ENCODE peak calls at places on chromosomes 1 and 21, in seven cellular contexts. One of them, this sample, is unnamed.

GRCh38 chr1:196380311-196380710 is 227.9 kb downstream of the KCNT2 start:
- DNase-seq in DND-41: no peak
- DNase-seq in CD8-positive, alpha-beta memory T cell: no peak
- DNase-seq in cardiac muscle cell: peak; percentile 24
- DNase-seq in neural progenitor cell: no peak
- DNase-seq in ovary: no peak
- DNase-seq in CD4-positive, alpha-beta memory T cell: no peak
- DNase-seq in this sample: no peak

GRCh38 chr1:165367375-165367993 is 11.0 kb upstream of the LMX1A start:
- DNase-seq in neural progenitor cell: peak; percentile 81
- DNase-seq in cardiac muscle cell: peak; percentile 78
- DNase-seq in ovary: peak; percentile 81
- DNase-seq in CD4-positive, alpha-beta memory T cell: peak; percentile 70
- DNase-seq in CD8-positive, alpha-beta memory T cell: peak; percentile 56
- DNase-seq in DND-41: peak; percentile 80
- DNase-seq in this sample: peak; percentile 88

GRCh38 chr1:78061825-78062523 is 16.2 kb downstream of the GIPC2 start:
- DNase-seq in DND-41: no peak
- DNase-seq in cardiac muscle cell: peak; percentile 17
- DNase-seq in CD4-positive, alpha-beta memory T cell: no peak
- DNase-seq in ovary: no peak
- DNase-seq in neural progenitor cell: no peak
- DNase-seq in CD8-positive, alpha-beta memory T cell: no peak
- DNase-seq in this sample: no peak

GRCh38 chr1:100736324-100736723 is 16.8 kb downstream of the VCAM1 start:
- DNase-seq in CD8-positive, alpha-beta memory T cell: no peak
- DNase-seq in ovary: peak; percentile 30
- DNase-seq in CD4-positive, alpha-beta memory T cell: no peak
- DNase-seq in cardiac muscle cell: peak; percentile 81
- DNase-seq in DND-41: no peak
- DNase-seq in neural progenitor cell: no peak
- DNase-seq in this sample: no peak

GRCh38 chr1:13570924-13571323 is 12.7 kb upstream of the PDPN start:
- DNase-seq in cardiac muscle cell: no peak
- DNase-seq in CD8-positive, alpha-beta memory T cell: no peak
- DNase-seq in DND-41: peak; percentile 25
- DNase-seq in ovary: no peak
- DNase-seq in CD4-positive, alpha-beta memory T cell: no peak
- DNase-seq in neural progenitor cell: peak; percentile 35
- DNase-seq in this sample: no peak

GRCh38 chr1:65434760-65435159 is 14.3 kb downstream of the LEPR start:
- DNase-seq in ovary: no peak
- DNase-seq in DND-41: no peak
- DNase-seq in CD4-positive, alpha-beta memory T cell: no peak
- DNase-seq in CD8-positive, alpha-beta memory T cell: no peak
- DNase-seq in neural progenitor cell: no peak
- DNase-seq in cardiac muscle cell: no peak
- DNase-seq in this sample: no peak

GRCh38 chr1:67570473-67571143 is 114.4 kb upstream of the GADD45A start:
- DNase-seq in CD4-positive, alpha-beta memory T cell: no peak
- DNase-seq in neural progenitor cell: no peak
- DNase-seq in cardiac muscle cell: peak; percentile 91
- DNase-seq in DND-41: no peak
- DNase-seq in ovary: no peak
- DNase-seq in CD8-positive, alpha-beta memory T cell: no peak
- DNase-seq in this sample: no peak

GRCh38 chr1:150295476-150295875 is 1.8 kb downstream of the MRPS21 start:
- DNase-seq in cardiac muscle cell: no peak
- DNase-seq in neural progenitor cell: no peak
- DNase-seq in DND-41: no peak
- DNase-seq in CD8-positive, alpha-beta memory T cell: no peak
- DNase-seq in ovary: no peak
- DNase-seq in CD4-positive, alpha-beta memory T cell: no peak
- DNase-seq in this sample: no peak

GRCh38 chr1:161091093-161091492 is 1.7 kb upstream of the NECTIN4 start:
- DNase-seq in CD4-positive, alpha-beta memory T cell: no peak
- DNase-seq in DND-41: no peak
- DNase-seq in CD8-positive, alpha-beta memory T cell: no peak
- DNase-seq in neural progenitor cell: no peak
- DNase-seq in ovary: no peak
- DNase-seq in cardiac muscle cell: no peak
- DNase-seq in this sample: no peak

GRCh38 chr1:212302745-212303383 is 17.7 kb downstream of the PPP2R5A start:
- DNase-seq in CD4-positive, alpha-beta memory T cell: no peak
- DNase-seq in neural progenitor cell: no peak
- DNase-seq in DND-41: no peak
- DNase-seq in ovary: no peak
- DNase-seq in CD8-positive, alpha-beta memory T cell: no peak
- DNase-seq in cardiac muscle cell: peak; percentile 53
- DNase-seq in this sample: no peak

GRCh38 chr1:36987276-36987675 is 47.0 kb downstream of the GRIK3 start:
- DNase-seq in CD4-positive, alpha-beta memory T cell: no peak
- DNase-seq in neural progenitor cell: no peak
- DNase-seq in DND-41: no peak
- DNase-seq in cardiac muscle cell: no peak
- DNase-seq in ovary: no peak
- DNase-seq in CD8-positive, alpha-beta memory T cell: no peak
- DNase-seq in this sample: no peak

GRCh38 chr1:73516458-73516857 is 681.5 kb downstream of the LRRIQ3 start:
- DNase-seq in CD8-positive, alpha-beta memory T cell: no peak
- DNase-seq in DND-41: no peak
- DNase-seq in neural progenitor cell: no peak
- DNase-seq in ovary: no peak
- DNase-seq in cardiac muscle cell: no peak
- DNase-seq in CD4-positive, alpha-beta memory T cell: no peak
- DNase-seq in this sample: no peak

GRCh38 chr1:15937146-15937545 is 38.8 kb downstream of the ZBTB17 start:
- DNase-seq in DND-41: no peak
- DNase-seq in CD8-positive, alpha-beta memory T cell: no peak
- DNase-seq in CD4-positive, alpha-beta memory T cell: no peak
- DNase-seq in cardiac muscle cell: no peak
- DNase-seq in neural progenitor cell: no peak
- DNase-seq in ovary: no peak
- DNase-seq in this sample: no peak

GRCh38 chr21:36104306-36105300 is 30.3 kb upstream of the CBR3 start:
- DNase-seq in CD4-positive, alpha-beta memory T cell: peak; percentile 28
- DNase-seq in neural progenitor cell: peak; percentile 80
- DNase-seq in cardiac muscle cell: peak; percentile 64
- DNase-seq in DND-41: peak; percentile 11
- DNase-seq in CD8-positive, alpha-beta memory T cell: peak; percentile 71
- DNase-seq in ovary: peak; percentile 43
- DNase-seq in this sample: peak; percentile 55

GRCh38 chr1:112537451-112537850 is 28.7 kb downstream of the WNT2B start:
- DNase-seq in CD8-positive, alpha-beta memory T cell: no peak
- DNase-seq in cardiac muscle cell: no peak
- DNase-seq in ovary: no peak
- DNase-seq in neural progenitor cell: no peak
- DNase-seq in CD4-positive, alpha-beta memory T cell: no peak
- DNase-seq in DND-41: no peak
- DNase-seq in this sample: no peak

GRCh38 chr1:152461544-152461943 is 47.5 kb upstream of the CRNN start:
- DNase-seq in CD8-positive, alpha-beta memory T cell: peak; percentile 39
- DNase-seq in CD4-positive, alpha-beta memory T cell: peak; percentile 69
- DNase-seq in ovary: no peak
- DNase-seq in DND-41: peak; percentile 53
- DNase-seq in cardiac muscle cell: peak; percentile 82
- DNase-seq in neural progenitor cell: peak; percentile 23
- DNase-seq in this sample: peak; percentile 74

GRCh38 chr1:41539416-41539800 is 54.9 kb upstream of the EDN2 start:
- DNase-seq in cardiac muscle cell: no peak
- DNase-seq in neural progenitor cell: no peak
- DNase-seq in ovary: no peak
- DNase-seq in CD4-positive, alpha-beta memory T cell: no peak
- DNase-seq in CD8-positive, alpha-beta memory T cell: no peak
- DNase-seq in DND-41: no peak
- DNase-seq in this sample: no peak

GRCh38 chr1:154864189-154864985 is 5.7 kb downstream of the KCNN3 start:
- DNase-seq in ovary: no peak
- DNase-seq in neural progenitor cell: no peak
- DNase-seq in CD8-positive, alpha-beta memory T cell: no peak
- DNase-seq in CD4-positive, alpha-beta memory T cell: no peak
- DNase-seq in DND-41: no peak
- DNase-seq in cardiac muscle cell: no peak
- DNase-seq in this sample: no peak

GRCh38 chr1:245797592-245798366 is 643.0 kb downstream of the KIF26B start:
- DNase-seq in CD8-positive, alpha-beta memory T cell: no peak
- DNase-seq in ovary: no peak
- DNase-seq in neural progenitor cell: peak; percentile 63
- DNase-seq in cardiac muscle cell: peak; percentile 22
- DNase-seq in DND-41: peak; percentile 22
- DNase-seq in CD4-positive, alpha-beta memory T cell: no peak
- DNase-seq in this sample: no peak

GRCh38 chr1:215566556-215567490 is at the start of gene KCTD3:
- DNase-seq in CD8-positive, alpha-beta memory T cell: peak; percentile 16
- DNase-seq in ovary: peak; percentile 83
- DNase-seq in cardiac muscle cell: peak; percentile 87
- DNase-seq in neural progenitor cell: peak; percentile 88
- DNase-seq in CD4-positive, alpha-beta memory T cell: peak; percentile 5
- DNase-seq in DND-41: peak; percentile 67
- DNase-seq in this sample: peak; percentile 84

GRCh38 chr1:230507671-230508407 is 81.7 kb upstream of the PGBD5 start:
- DNase-seq in CD8-positive, alpha-beta memory T cell: no peak
- DNase-seq in cardiac muscle cell: peak; percentile 21
- DNase-seq in ovary: no peak
- DNase-seq in DND-41: no peak
- DNase-seq in neural progenitor cell: no peak
- DNase-seq in CD4-positive, alpha-beta memory T cell: no peak
- DNase-seq in this sample: peak; percentile 9

GRCh38 chr1:26016258-26016943 is 5.2 kb upstream of the EXTL1 start:
- DNase-seq in ovary: no peak
- DNase-seq in CD4-positive, alpha-beta memory T cell: no peak
- DNase-seq in neural progenitor cell: no peak
- DNase-seq in DND-41: no peak
- DNase-seq in cardiac muscle cell: no peak
- DNase-seq in CD8-positive, alpha-beta memory T cell: no peak
- DNase-seq in this sample: no peak

GRCh38 chr1:37410815-37411214 is 63.6 kb upstream of the ZC3H12A start:
- DNase-seq in cardiac muscle cell: peak; percentile 39
- DNase-seq in neural progenitor cell: peak; percentile 86
- DNase-seq in ovary: no peak
- DNase-seq in DND-41: peak; percentile 63
- DNase-seq in CD8-positive, alpha-beta memory T cell: no peak
- DNase-seq in CD4-positive, alpha-beta memory T cell: no peak
- DNase-seq in this sample: no peak

DNA sequence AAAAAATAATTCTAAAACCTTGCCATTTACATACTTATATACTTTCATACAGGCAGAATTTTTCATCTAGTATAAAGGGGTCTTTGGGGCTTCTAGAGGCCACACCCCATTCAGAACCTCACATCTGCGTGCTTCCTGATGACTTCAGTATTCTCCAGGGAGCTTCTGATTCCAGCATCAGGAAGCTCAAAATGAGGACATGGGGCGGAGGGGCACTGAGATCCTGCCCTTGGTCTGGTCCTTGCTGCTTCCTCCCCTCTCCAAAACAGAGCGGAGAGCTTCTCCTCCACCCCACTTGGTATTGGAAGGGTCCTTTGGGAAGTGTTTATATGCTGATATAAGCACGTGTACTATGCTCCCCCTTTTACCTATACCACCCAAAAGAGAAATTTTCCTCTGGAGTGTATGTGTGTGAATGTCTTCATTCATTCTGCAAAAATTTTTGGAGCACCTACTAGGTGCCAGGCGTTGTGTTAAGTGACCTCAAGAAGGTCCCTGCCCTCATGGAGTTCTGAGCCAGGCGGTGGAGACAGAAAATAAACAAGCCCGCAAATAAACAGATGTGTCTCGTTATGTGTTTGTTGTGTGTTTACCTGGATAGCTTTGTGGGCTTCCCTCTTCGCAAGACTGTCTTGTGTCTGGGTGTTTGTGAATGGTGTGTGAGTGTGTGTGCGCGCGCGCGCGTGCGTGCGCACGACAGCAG is 14.0 kb downstream of the PAX7 start:
- DNase-seq in DND-41: no peak
- DNase-seq in neural progenitor cell: no peak
- DNase-seq in cardiac muscle cell: no peak
- DNase-seq in CD4-positive, alpha-beta memory T cell: no peak
- DNase-seq in CD8-positive, alpha-beta memory T cell: no peak
- DNase-seq in ovary: no peak
- DNase-seq in this sample: no peak
- H3K4me3 ChIP-seq in DND-41: no peak overlapping the region
- H3K4me3 ChIP-seq in neural progenitor cell: no peak overlapping the region
- H3K4me3 ChIP-seq in cardiac muscle cell: no peak overlapping the region
- H3K4me3 ChIP-seq in CD4-positive, alpha-beta memory T cell: no peak overlapping the region
- H3K4me3 ChIP-seq in CD8-positive, alpha-beta memory T cell: no peak overlapping the region
- H3K4me3 ChIP-seq in ovary: no peak overlapping the region
- H3K4me3 ChIP-seq in this sample: no peak overlapping the region

GRCh38 chr1:115123116-115123515 is 33.8 kb upstream of the TSPAN2 start:
- DNase-seq in neural progenitor cell: no peak
- DNase-seq in ovary: no peak
- DNase-seq in CD4-positive, alpha-beta memory T cell: no peak
- DNase-seq in DND-41: no peak
- DNase-seq in cardiac muscle cell: no peak
- DNase-seq in CD8-positive, alpha-beta memory T cell: no peak
- DNase-seq in this sample: no peak
- H3K9me3 ChIP-seq in neural progenitor cell: no peaks in the 10 kb centered on the region
- H3K9me3 ChIP-seq in ovary: no peaks in the 10 kb centered on the region
- H3K9me3 ChIP-seq in CD4-positive, alpha-beta memory T cell: peaks cover 10% of the 10 kb centered on the region
- H3K9me3 ChIP-seq in DND-41: peaks cover 9% of the 10 kb centered on the region
- H3K9me3 ChIP-seq in cardiac muscle cell: no peaks in the 10 kb centered on the region
- H3K9me3 ChIP-seq in CD8-positive, alpha-beta memory T cell: no peaks in the 10 kb centered on the region
- H3K9me3 ChIP-seq in this sample: peaks cover 7% of the 10 kb centered on the region

DNA sequence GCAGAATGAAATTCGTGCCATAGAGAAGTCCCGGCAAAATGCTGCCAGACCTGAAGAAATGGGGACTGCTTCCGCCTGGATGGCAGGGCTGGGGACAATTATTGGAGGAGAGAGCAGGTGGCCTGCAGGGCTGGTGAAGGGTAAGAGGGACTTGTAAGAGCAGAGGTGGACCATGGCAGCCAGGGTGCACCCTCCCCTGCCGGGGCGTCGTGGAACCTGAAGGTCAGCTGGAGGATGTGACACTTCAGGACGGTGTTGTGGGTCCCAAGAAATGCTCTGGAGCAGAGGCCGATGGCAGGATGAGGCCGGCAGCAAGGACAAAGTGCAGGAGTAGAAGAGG is 40.3 kb downstream of the RIPK4 start:
- DNase-seq in CD8-positive, alpha-beta memory T cell: no peak
- DNase-seq in CD4-positive, alpha-beta memory T cell: no peak
- DNase-seq in neural progenitor cell: no peak
- DNase-seq in DND-41: no peak
- DNase-seq in cardiac muscle cell: no peak
- DNase-seq in ovary: no peak
- DNase-seq in this sample: no peak
- H3K4me3 ChIP-seq in CD8-positive, alpha-beta memory T cell: no peak overlapping the region
- H3K4me3 ChIP-seq in CD4-positive, alpha-beta memory T cell: no peak overlapping the region
- H3K4me3 ChIP-seq in neural progenitor cell: no peak overlapping the region
- H3K4me3 ChIP-seq in DND-41: no peak overlapping the region
- H3K4me3 ChIP-seq in cardiac muscle cell: no peak overlapping the region
- H3K4me3 ChIP-seq in ovary: no peak overlapping the region
- H3K4me3 ChIP-seq in this sample: no peak overlapping the region

GRCh38 chr1:5161372-5161771 is 507.0 kb downstream of the AJAP1 start:
- DNase-seq in ovary: no peak
- DNase-seq in neural progenitor cell: peak; percentile 32
- DNase-seq in CD8-positive, alpha-beta memory T cell: no peak
- DNase-seq in DND-41: no peak
- DNase-seq in cardiac muscle cell: no peak
- DNase-seq in CD4-positive, alpha-beta memory T cell: no peak
- DNase-seq in this sample: no peak

GRCh38 chr1:5151481-5151880 is 497.1 kb downstream of the AJAP1 start:
- DNase-seq in DND-41: no peak
- DNase-seq in CD8-positive, alpha-beta memory T cell: no peak
- DNase-seq in CD4-positive, alpha-beta memory T cell: no peak
- DNase-seq in neural progenitor cell: no peak
- DNase-seq in ovary: no peak
- DNase-seq in cardiac muscle cell: no peak
- DNase-seq in this sample: no peak

GRCh38 chr1:5156416-5156815 is 502.0 kb downstream of the AJAP1 start:
- DNase-seq in neural progenitor cell: no peak
- DNase-seq in CD4-positive, alpha-beta memory T cell: no peak
- DNase-seq in DND-41: no peak
- DNase-seq in CD8-positive, alpha-beta memory T cell: no peak
- DNase-seq in cardiac muscle cell: no peak
- DNase-seq in ovary: no peak
- DNase-seq in this sample: no peak
- H3K9me3 ChIP-seq in neural progenitor cell: no peaks in the 10 kb centered on the region
- H3K9me3 ChIP-seq in CD4-positive, alpha-beta memory T cell: no peaks in the 10 kb centered on the region
- H3K9me3 ChIP-seq in DND-41: peaks cover 3% of the 10 kb centered on the region
- H3K9me3 ChIP-seq in CD8-positive, alpha-beta memory T cell: no peaks in the 10 kb centered on the region
- H3K9me3 ChIP-seq in cardiac muscle cell: no peaks in the 10 kb centered on the region
- H3K9me3 ChIP-seq in ovary: no peaks in the 10 kb centered on the region
- H3K9me3 ChIP-seq in this sample: no peaks in the 10 kb centered on the region